ENCODE peak calls at places on chromosomes 1 and 21, in nine cellular contexts. One of them, this sample, is unnamed.

GRCh38 chr1:162235261-162235780 is 141.3 kb downstream of the SPATA46 start:
- DNase-seq in ACHN: peak
- DNase-seq in left cardiac atrium: no peak
- DNase-seq in activated CD4-positive, alpha-beta T cell treated with anti-CD3 and anti-CD28 coated beads, Interleukin-2, amount 50 U/mL, for 1 hour: no peak
- DNase-seq in SK-MEL-5: no peak
- DNase-seq in AG08395: peak
- DNase-seq in HS-5: peak
- DNase-seq in stromal cell of bone marrow: no peak
- DNase-seq in activated gamma-delta T cell treated with anti-CD3 and anti-CD28 coated beads, Interleukin-2, amount 50 U/mL, for 16 hours: no peak
- DNase-seq in this sample: no peak

GRCh38 chr1:184060316-184060715 is 8.8 kb downstream of the TSEN15 start:
- DNase-seq in ACHN: no peak
- DNase-seq in left cardiac atrium: no peak
- DNase-seq in activated CD4-positive, alpha-beta T cell treated with anti-CD3 and anti-CD28 coated beads, Interleukin-2, amount 50 U/mL, for 1 hour: no peak
- DNase-seq in SK-MEL-5: no peak
- DNase-seq in AG08395: no peak
- DNase-seq in HS-5: no peak
- DNase-seq in stromal cell of bone marrow: no peak
- DNase-seq in activated gamma-delta T cell treated with anti-CD3 and anti-CD28 coated beads, Interleukin-2, amount 50 U/mL, for 16 hours: no peak
- DNase-seq in this sample: no peak

GRCh38 chr1:92476071-92476607 is 10.6 kb downstream of the GFI1 start:
- DNase-seq in ACHN: no peak
- DNase-seq in left cardiac atrium: no peak
- DNase-seq in activated CD4-positive, alpha-beta T cell treated with anti-CD3 and anti-CD28 coated beads, Interleukin-2, amount 50 U/mL, for 1 hour: peak
- DNase-seq in SK-MEL-5: no peak
- DNase-seq in AG08395: no peak
- DNase-seq in HS-5: no peak
- DNase-seq in stromal cell of bone marrow: no peak
- DNase-seq in activated gamma-delta T cell treated with anti-CD3 and anti-CD28 coated beads, Interleukin-2, amount 50 U/mL, for 16 hours: peak
- DNase-seq in this sample: no peak

GRCh38 chr21:35275776-35276175 is 226.7 kb upstream of the RUNX1 start:
- DNase-seq in ACHN: no peak
- DNase-seq in left cardiac atrium: no peak
- DNase-seq in activated CD4-positive, alpha-beta T cell treated with anti-CD3 and anti-CD28 coated beads, Interleukin-2, amount 50 U/mL, for 1 hour: no peak
- DNase-seq in SK-MEL-5: peak
- DNase-seq in AG08395: no peak
- DNase-seq in HS-5: no peak
- DNase-seq in stromal cell of bone marrow: no peak
- DNase-seq in activated gamma-delta T cell treated with anti-CD3 and anti-CD28 coated beads, Interleukin-2, amount 50 U/mL, for 16 hours: no peak
- DNase-seq in this sample: no peak

GRCh38 chr1:60162941-60163340 is 89.4 kb upstream of the C1orf87 start:
- DNase-seq in ACHN: no peak
- DNase-seq in left cardiac atrium: no peak
- DNase-seq in activated CD4-positive, alpha-beta T cell treated with anti-CD3 and anti-CD28 coated beads, Interleukin-2, amount 50 U/mL, for 1 hour: no peak
- DNase-seq in SK-MEL-5: no peak
- DNase-seq in AG08395: no peak
- DNase-seq in HS-5: no peak
- DNase-seq in stromal cell of bone marrow: no peak
- DNase-seq in activated gamma-delta T cell treated with anti-CD3 and anti-CD28 coated beads, Interleukin-2, amount 50 U/mL, for 16 hours: no peak
- DNase-seq in this sample: no peak

GRCh38 chr1:109979489-109980091 is 5.0 kb upstream of the AHCYL1 start:
- DNase-seq in ACHN: peak
- DNase-seq in left cardiac atrium: peak
- DNase-seq in activated CD4-positive, alpha-beta T cell treated with anti-CD3 and anti-CD28 coated beads, Interleukin-2, amount 50 U/mL, for 1 hour: no peak
- DNase-seq in SK-MEL-5: peak
- DNase-seq in AG08395: peak
- DNase-seq in HS-5: peak
- DNase-seq in stromal cell of bone marrow: peak
- DNase-seq in activated gamma-delta T cell treated with anti-CD3 and anti-CD28 coated beads, Interleukin-2, amount 50 U/mL, for 16 hours: no peak
- DNase-seq in this sample: peak

GRCh38 chr1:205950280-205950679 is 7.0 kb upstream of the SLC26A9 start:
- DNase-seq in ACHN: no peak
- DNase-seq in left cardiac atrium: no peak
- DNase-seq in activated CD4-positive, alpha-beta T cell treated with anti-CD3 and anti-CD28 coated beads, Interleukin-2, amount 50 U/mL, for 1 hour: no peak
- DNase-seq in SK-MEL-5: no peak
- DNase-seq in AG08395: peak
- DNase-seq in HS-5: no peak
- DNase-seq in stromal cell of bone marrow: peak
- DNase-seq in activated gamma-delta T cell treated with anti-CD3 and anti-CD28 coated beads, Interleukin-2, amount 50 U/mL, for 16 hours: no peak
- DNase-seq in this sample: no peak

GRCh38 chr21:33441489-33442477 is 38.0 kb downstream of the TMEM50B start:
- DNase-seq in ACHN: no peak
- DNase-seq in left cardiac atrium: peak
- DNase-seq in activated CD4-positive, alpha-beta T cell treated with anti-CD3 and anti-CD28 coated beads, Interleukin-2, amount 50 U/mL, for 1 hour: no peak
- DNase-seq in SK-MEL-5: peak
- DNase-seq in AG08395: peak
- DNase-seq in HS-5: no peak
- DNase-seq in stromal cell of bone marrow: peak
- DNase-seq in activated gamma-delta T cell treated with anti-CD3 and anti-CD28 coated beads, Interleukin-2, amount 50 U/mL, for 16 hours: no peak
- DNase-seq in this sample: no peak

GRCh38 chr1:230230948-230231738 is 164.1 kb downstream of the GALNT2 start:
- DNase-seq in ACHN: no peak
- DNase-seq in left cardiac atrium: no peak
- DNase-seq in activated CD4-positive, alpha-beta T cell treated with anti-CD3 and anti-CD28 coated beads, Interleukin-2, amount 50 U/mL, for 1 hour: no peak
- DNase-seq in SK-MEL-5: no peak
- DNase-seq in AG08395: no peak
- DNase-seq in HS-5: no peak
- DNase-seq in stromal cell of bone marrow: no peak
- DNase-seq in activated gamma-delta T cell treated with anti-CD3 and anti-CD28 coated beads, Interleukin-2, amount 50 U/mL, for 16 hours: no peak
- DNase-seq in this sample: no peak

GRCh38 chr1:24418898-24419628 is 3.5 kb downstream of the NIPAL3 start:
- DNase-seq in ACHN: no peak
- DNase-seq in left cardiac atrium: peak
- DNase-seq in activated CD4-positive, alpha-beta T cell treated with anti-CD3 and anti-CD28 coated beads, Interleukin-2, amount 50 U/mL, for 1 hour: no peak
- DNase-seq in SK-MEL-5: peak
- DNase-seq in AG08395: no peak
- DNase-seq in HS-5: no peak
- DNase-seq in stromal cell of bone marrow: no peak
- DNase-seq in activated gamma-delta T cell treated with anti-CD3 and anti-CD28 coated beads, Interleukin-2, amount 50 U/mL, for 16 hours: no peak
- DNase-seq in this sample: no peak